ENCODE peak calls at places on chromosomes 4 and X, in five cellular contexts. I, F, V, R and Z are unnamed samples.

GRCh38 chrX:43002526-43003203 is 224.7 kb upstream of the PPP1R2C start:
- DNase-seq in F (no peak), V (no peak), R (no peak), I (no peak), Z (no peak)

GRCh38 chr4:165761968-165762367 is 111.1 kb upstream of the TLL1 start:
- DNase-seq in F (no peak), R (no peak), V (no peak), I (no peak), Z (no peak)

GRCh38 chr4:174222266-174222872 is 61.1 kb downstream of the FBXO8 start:
- DNase-seq in I (no peak), F (no peak), R (no peak), V (no peak), Z (no peak)

GRCh38 chrX:50680990-50681389 is 133.0 kb downstream of the SHROOM4 start:
- DNase-seq in I (no peak), V (no peak), F (no peak), R (no peak), Z (no peak)

GRCh38 chr4:87532907-87533306 is 3.7 kb upstream of the SPARCL1 start:
- DNase-seq in R (no peak), V (no peak), I (no peak), F (no peak), Z (no peak)

GRCh38 chr4:4694296-4694772 is 152.5 kb upstream of the STX18 start:
- DNase-seq in V (no peak), I (peak; percentile 59), F (peak; percentile 95), R (no peak), Z (no peak)

GRCh38 chr4:17347445-17347844 is 164.4 kb downstream of the QDPR start:
- DNase-seq in R (no peak), F (no peak), V (no peak), I (no peak), Z (peak; percentile 3)

GRCh38 chrX:87299563-87300160 is 217.9 kb upstream of the KLHL4 start:
- DNase-seq in F (no peak), R (no peak), V (no peak), I (no peak), Z (peak; percentile 0)

GRCh38 chr4:3292571-3293409 is at the start of gene RGS12:
- DNase-seq in I (peak; percentile 96), F (peak; percentile 97), V (peak; percentile 69), R (peak; percentile 94), Z (peak; percentile 100)

GRCh38 chr4:45120163-45120562 is 393.8 kb upstream of the GNPDA2 start:
- DNase-seq in F (no peak), V (no peak), R (no peak), I (no peak), Z (no peak)

GRCh38 chr4:153281476-153281875 is 63.0 kb upstream of the MND1 start:
- DNase-seq in F (no peak), I (no peak), V (no peak), R (no peak), Z (no peak)

GRCh38 chr4:185754961-185755360 is 57.0 kb downstream of the SORBS2 start:
- DNase-seq in R (no peak), F (no peak), I (no peak), V (no peak), Z (no peak)

GRCh38 chr4:157185363-157185762 is 35.2 kb upstream of the GRIA2 start:
- DNase-seq in I (no peak), F (no peak), V (no peak), R (no peak), Z (no peak)

GRCh38 chrX:20363003-20363674 is 96.4 kb upstream of the RPS6KA3 start:
- DNase-seq in V (no peak), I (no peak), F (no peak), R (no peak), Z (no peak)

GRCh38 chr4:107138433-107138832 is 102.3 kb upstream of the DKK2 start:
- DNase-seq in I (no peak), F (no peak), R (no peak), V (no peak), Z (no peak)

GRCh38 chrX:2824886-2825285 is 3.8 kb upstream of the GYG2 start:
- DNase-seq in F (no peak), I (no peak), R (no peak), V (no peak), Z (no peak)

GRCh38 chr4:83906561-83906960 is 370.7 kb downstream of the GPAT3 start:
- DNase-seq in R (no peak), F (no peak), V (no peak), I (no peak), Z (no peak)

GRCh38 chr4:17029432-17029831 is 131.0 kb upstream of the LDB2 start:
- DNase-seq in R (no peak), I (no peak), V (no peak), F (no peak), Z (no peak)

GRCh38 chrX:134599173-134599914 is 58.9 kb downstream of the PLAC1 start:
- DNase-seq in V (no peak), F (no peak), R (no peak), I (no peak), Z (no peak)

GRCh38 chrX:129953334-129953648 is 29.1 kb upstream of the BCORL1 start:
- DNase-seq in R (no peak), I (no peak), V (no peak), F (no peak), Z (no peak)

GRCh38 chrX:16185725-16186136 is 18.4 kb downstream of the MAGEB17 start:
- DNase-seq in R (no peak), V (no peak), F (no peak), I (no peak), Z (no peak)

GRCh38 chr4:663438-664428 is 10.3 kb downstream of the ATP5ME start:
- DNase-seq in I (peak; percentile 79), F (peak; percentile 20), V (peak; percentile 54), R (peak; percentile 34), Z (peak; percentile 76)

GRCh38 chrX:13816899-13817298 is at the start of gene GPM6B:
- DNase-seq in V (no peak), I (no peak), F (no peak), R (peak; percentile 48), Z (no peak)

GRCh38 chr4:128846063-128846462 is 36.6 kb downstream of the JADE1 start:
- DNase-seq in I (no peak), V (no peak), F (peak; percentile 37), R (no peak), Z (no peak)